ENCODE peak calls at places on chromosomes 12 and 14, in six cellular contexts. J is PC-3, U is IMR-90, F is GM12878, A is Karpas-422, B is fibroblast of lung. R is an unnamed sample. For H3K4me1, the result is how much of the 10 kb centered on the place peaks cover.

GRCh38 chr14:80988742-80989429 is 33.5 kb downstream of the TSHR start:
- DNase-seq in J (peak), U (peak), A (no peak), F (no peak), B (no peak), R (no peak)

GRCh38 chr14:72476657-72477499 is 417.0 kb downstream of the DPF3 start:
- DNase-seq in J (no peak), B (peak), U (peak), A (no peak), F (peak), R (no peak)

GRCh38 chr14:54600685-54601084 is 33.8 kb downstream of the SAMD4A start:
- DNase-seq in F (no peak), J (peak), B (no peak), A (no peak), U (peak), R (no peak)

GRCh38 chr12:47591387-47591786 is 114.4 kb downstream of the RPAP3 start:
- DNase-seq in U (no peak), A (no peak), J (no peak), F (no peak), B (no peak), R (no peak)

GRCh38 chr14:68239988-68240387 is 420.4 kb downstream of the RAD51B start:
- DNase-seq in B (no peak), J (no peak), U (no peak), A (no peak), F (no peak), R (peak)

GRCh38 chr12:81209001-81209400 is 131.1 kb downstream of the ACSS3 start:
- DNase-seq in A (no peak), F (no peak), U (peak), B (peak), J (no peak), R (peak)

GRCh38 chr14:105913861-105914260 is 387.5 kb downstream of the TMEM121 start:
- DNase-seq in F (no peak), U (no peak), A (no peak), B (no peak), J (no peak), R (no peak)

GRCh38 chr14:80565001-80565400 is 353.7 kb upstream of the DIO2 start:
- DNase-seq in A (no peak), B (no peak), J (no peak), U (no peak), F (no peak), R (no peak)

GRCh38 chr12:131711551-131712205 is 788 bp downstream of the SFSWAP start:
- DNase-seq in J (no peak), B (no peak), A (peak), F (no peak), U (no peak), R (peak)

GRCh38 chr12:131231194-131231980 is 277.7 kb downstream of the ADGRD1 start:
- DNase-seq in U (no peak), J (no peak), F (no peak), A (no peak), B (no peak), R (no peak)

GRCh38 chr12:78194448-78194847 is 363.8 kb downstream of the NAV3 start:
- DNase-seq in U (peak), A (no peak), J (peak), F (no peak), B (peak), R (peak)

GRCh38 chr12:153080-153746 is 60.7 kb downstream of the SLC6A12 start:
- DNase-seq in B (peak), J (peak), A (peak), U (peak), F (no peak), R (peak)

GRCh38 chr12:62400135-62400534 is 66.5 kb upstream of the MON2 start:
- DNase-seq in J (no peak), U (no peak), B (no peak), A (peak), F (no peak), R (no peak)

GRCh38 chr12:4270016-4270669 is 3.4 kb upstream of the CCND2 start:
- DNase-seq in B (no peak), U (no peak), J (no peak), A (no peak), F (no peak), R (no peak)

GRCh38 chr14:68669644-68670343 is 123.1 kb downstream of the ZFP36L1 start:
- DNase-seq in J (no peak), A (no peak), U (no peak), B (no peak), F (no peak), R (no peak)

GRCh38 chr12:10612954-10613333 is 465 bp downstream of the MAGOHB start:
- DNase-seq in J (peak), B (peak), A (no peak), U (no peak), F (no peak), R (no peak)

GRCh38 chr14:28141662-28142061 is 624.9 kb upstream of the FOXG1 start:
- DNase-seq in A (no peak), B (no peak), J (no peak), F (no peak), U (no peak), R (no peak)

GRCh38 chr14:58865520-58866281 is 227.9 kb downstream of the DACT1 start:
- DNase-seq in A (no peak), F (no peak), U (peak), J (no peak), B (peak), R (no peak)

GRCh38 chr14:76995279-76996035 is 33.1 kb downstream of the IRF2BPL start:
- DNase-seq in A (no peak), B (no peak), F (no peak), U (no peak), J (no peak), R (no peak)

GRCh38 chr12:95661360-95661759 is 110.1 kb upstream of the USP44 start:
- DNase-seq in F (no peak), U (no peak), A (no peak), B (no peak), J (no peak), R (no peak)

GRCh38 chr14:21924479-21924878 is 250.9 kb upstream of the OR4E1 start:
- DNase-seq in J (no peak), U (no peak), A (peak), F (peak), B (no peak), R (peak)

GRCh38 chr12:24425601-24425970 is 476.1 kb upstream of the SOX5 start:
- DNase-seq in A (no peak), J (no peak), U (peak), B (peak), F (no peak), R (no peak)

GRCh38 chr14:80136358-80136757 is 74.9 kb downstream of the DIO2 start:
- DNase-seq in J (peak), F (no peak), U (peak), B (no peak), A (no peak), R (no peak)

GRCh38 chr14:70871863-70872677 is 35.2 kb upstream of the PCNX1 start:
- DNase-seq in J (no peak), F (no peak), A (peak), B (no peak), U (no peak), R (no peak)

GRCh38 chr12:132703611-132704010 is 7.0 kb upstream of the PGAM5 start:
- DNase-seq in U (no peak), J (no peak), B (no peak), A (no peak), F (no peak), R (no peak)

GRCh38 chr12:17028348-17028747 is 422.4 kb upstream of the LMO3 start:
- DNase-seq in A (no peak), J (peak), F (no peak), B (no peak), U (no peak), R (no peak)

GRCh38 chr12:112532106-112532505 is 113.4 kb downstream of the PTPN11 start:
- DNase-seq in A (no peak), F (no peak), B (no peak), J (no peak), U (no peak), R (no peak)

GRCh38 chr12:114688256-114688845 is 4.4 kb upstream of the TBX3 start:
- DNase-seq in U (no peak), A (no peak), J (no peak), F (no peak), B (no peak), R (no peak)

GRCh38 chr14:22472466-22472865 is 116.6 kb downstream of the DAD1 start:
- DNase-seq in J (no peak), F (no peak), A (no peak), B (no peak), U (no peak), R (no peak)

GRCh38 chr12:129193263-129193871 is 340.1 kb downstream of the GLT1D1 start:
- DNase-seq in A (peak), F (no peak), B (no peak), J (peak), U (no peak), R (no peak)

GRCh38 chr12:50087159-50087558 is 2.0 kb downstream of the SMARCD1 start:
- DNase-seq in B (no peak), A (no peak), J (no peak), F (no peak), U (no peak), R (no peak)

GRCh38 chr14:99562848-99563748 is 40.9 kb downstream of the CCDC85C start:
- DNase-seq in U (peak), F (no peak), J (peak), B (peak), A (no peak), R (peak)

GRCh38 chr12:95574799-95575452 is 23.6 kb upstream of the USP44 start:
- DNase-seq in F (no peak), J (peak), B (peak), U (peak), A (peak), R (peak)

GRCh38 chr14:95432152-95433093 is 84.0 kb downstream of the SYNE3 start:
- DNase-seq in J (peak), A (peak), F (no peak), U (peak), B (peak), R (peak)

GRCh38 chr12:25241171-25242020 is 9.3 kb downstream of the KRAS start:
- DNase-seq in J (peak), U (peak), B (peak), A (peak), F (no peak), R (peak)

GRCh38 chr12:76018672-76019071 is 12.9 kb downstream of the PHLDA1 start:
- DNase-seq in A (no peak), B (no peak), F (no peak), U (no peak), J (peak), R (no peak)

GRCh38 chr12:12210983-12211382 is 55.9 kb downstream of the LRP6 start:
- DNase-seq in F (no peak), J (no peak), B (no peak), A (no peak), U (no peak), R (no peak)

GRCh38 chr12:118900954-118901353 is 80.4 kb upstream of the SRRM4 start:
- DNase-seq in U (no peak), F (no peak), B (no peak), J (no peak), A (no peak), R (no peak)

GRCh38 chr14:83462759-83463158 is 1929.1 kb upstream of the SEL1L start:
- DNase-seq in A (no peak), F (no peak), J (no peak), B (no peak), U (no peak), R (no peak)

DNA sequence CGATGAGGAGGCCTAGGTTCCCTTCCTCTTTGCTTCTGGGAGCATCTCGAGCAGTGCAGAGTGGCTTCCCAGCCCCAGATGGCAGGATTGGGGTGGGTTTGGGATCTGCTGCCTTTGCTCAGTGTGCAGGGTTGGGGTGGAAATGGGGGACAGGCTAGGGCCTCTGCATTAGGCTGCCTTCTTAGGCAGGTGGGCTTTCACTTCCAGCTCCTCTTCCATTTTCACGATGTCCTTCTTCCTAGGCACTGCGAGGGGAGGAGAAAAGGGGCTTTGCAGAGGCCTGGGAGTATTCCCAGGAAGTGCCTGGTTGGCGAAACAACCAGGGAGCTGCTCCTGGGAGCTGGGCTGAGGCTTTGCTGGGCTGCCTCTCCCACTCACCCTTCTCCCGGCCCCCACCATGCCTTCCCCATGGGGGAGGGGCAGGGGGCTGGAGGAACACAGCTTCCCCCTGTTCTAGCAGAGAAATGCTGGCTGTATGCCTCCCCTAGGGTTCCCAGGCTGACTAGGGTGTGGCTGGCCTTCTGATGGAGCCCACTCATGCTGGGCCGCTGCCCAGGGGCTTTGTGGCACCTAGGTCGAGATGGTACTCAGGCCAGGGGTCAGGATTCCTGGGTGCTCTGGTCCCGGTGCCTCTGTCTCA is 2.4 kb downstream of the NR4A1 start:
- DNase-seq in A (no peak), B (peak), U (peak), F (no peak), J (no peak), R (no peak)
- H3K9ac ChIP-seq in A (no peak), B (no peak), U (peak), F (no peak), J (no peak), R (no peak)

GRCh38 chr14:92649934-92650545 is 98.4 kb downstream of the LGMN start:
- DNase-seq in J (peak), U (peak), B (peak), A (no peak), F (no peak), R (no peak)
- H3K4me1 ChIP-seq in J (half or more), U (under half), B (under half), A (under half), F (under half), R (under half)

GRCh38 chr14:64645220-64645891 is 58.9 kb upstream of the PLEKHG3 start:
- DNase-seq in A (no peak), U (peak), B (peak), F (no peak), J (no peak), R (peak)
- H3K9ac ChIP-seq in A (no peak), U (peak), B (peak), F (no peak), J (no peak), R (no peak)

GRCh38 chr14:73786942-73787759 is 64.5 kb upstream of the PTGR2 start:
- DNase-seq in A (peak), F (no peak), B (no peak), J (peak), U (peak), R (peak)
- H3K4me1 ChIP-seq in A (under half), F (under half), B (under half), J (half or more), U (under half), R (half or more)

GRCh38 chr12:122081108-122081696 is 2.6 kb downstream of the MLXIP start:
- DNase-seq in A (no peak), J (peak), F (no peak), U (no peak), B (peak), R (peak)
- H3K9ac ChIP-seq in A (peak), J (peak), F (peak), U (peak), B (no peak), R (peak)

GRCh38 chr14:91332448-91333059 is 85.1 kb downstream of the CCDC88C start:
- DNase-seq in F (no peak), U (no peak), J (no peak), A (no peak), B (no peak), R (no peak)
- H3K4me1 ChIP-seq in F (under half), U (under half), J (under half), A (under half), B (under half), R (under half)

GRCh38 chr12:31516702-31517101 is 74.2 kb downstream of the DENND5B start:
- DNase-seq in F (no peak), B (no peak), J (no peak), U (no peak), A (no peak), R (no peak)

GRCh38 chr12:31519525-31519924 is 71.4 kb downstream of the DENND5B start:
- DNase-seq in U (no peak), F (no peak), B (peak), J (no peak), A (no peak), R (no peak)

GRCh38 chr12:31514912-31515311 is 76.0 kb downstream of the DENND5B start:
- DNase-seq in J (no peak), U (no peak), F (no peak), A (no peak), B (no peak), R (no peak)

GRCh38 chr12:31518680-31519227 is 72.2 kb downstream of the DENND5B start:
- DNase-seq in U (peak), B (peak), J (peak), A (peak), F (no peak), R (peak)

GRCh38 chr12:31517994-31518393 is 72.9 kb downstream of the DENND5B start:
- DNase-seq in A (no peak), B (peak), U (peak), J (no peak), F (no peak), R (peak)
- H3K9ac ChIP-seq in A (no peak), B (peak), U (peak), J (peak), F (no peak), R (peak)

GRCh38 chr12:14410177-14410576 is 44.7 kb downstream of the ATF7IP start:
- DNase-seq in J (no peak), F (no peak), B (no peak), A (no peak), U (no peak), R (no peak)
- H3K4me1 ChIP-seq in J (under half), F (under half), B (under half), A (under half), U (under half), R (under half)

GRCh38 chr14:103112488-103113243 is 10.6 kb upstream of the TNFAIP2 start:
- DNase-seq in B (no peak), A (no peak), J (no peak), U (no peak), F (no peak), R (no peak)
- H3K9ac ChIP-seq in B (no peak), A (no peak), J (no peak), U (no peak), F (peak), R (no peak)

R was measured in endothelial cell of umbilical vein.